ENCODE peak calls at places on chromosome 17, in seven cellular contexts. N is cardiac fibroblast, D is fibroblast of mammary gland, R is heart right ventricle, J is WERI-Rb-1, C is ovary, H is stomach. O is an unnamed sample.

GRCh38 chr17:43695968-43696865 is 34.5 kb upstream of the MEOX1 start:
- DNase-seq in D (no peak), R (peak), N (peak), J (no peak), H (no peak), C (no peak), O (no peak)

GRCh38 chr17:82107341-82107860 is 9.4 kb upstream of the FASN start:
- DNase-seq in J (peak), N (no peak), H (no peak), C (no peak), R (no peak), D (no peak), O (no peak)

GRCh38 chr17:980406-981291 is 1.1 kb upstream of the NXN start:
- DNase-seq in D (peak), H (peak), C (peak), J (peak), R (peak), N (peak), O (peak)

GRCh38 chr17:7308625-7309433 is 1.4 kb downstream of the EIF5A start:
- DNase-seq in J (peak), H (peak), N (peak), R (peak), D (peak), C (peak), O (peak)

GRCh38 chr17:6435968-6436367 is 1.0 kb upstream of the AIPL1 start:
- DNase-seq in C (peak), D (peak), H (peak), N (peak), R (peak), J (peak), O (peak)

GRCh38 chr17:48148029-48148759 is 40.6 kb downstream of the SNX11 start:
- DNase-seq in D (no peak), N (no peak), C (no peak), J (peak), R (no peak), H (no peak), O (no peak)

GRCh38 chr17:51035436-51035835 is 85.2 kb downstream of the SPAG9 start:
- DNase-seq in D (peak), J (no peak), N (peak), H (no peak), R (no peak), C (no peak), O (peak)

GRCh38 chr17:22517716-22518115 is 825.4 kb downstream of the KCNJ18 start:
- DNase-seq in D (no peak), R (no peak), N (no peak), C (no peak), J (no peak), H (no peak), O (no peak)

GRCh38 chr17:6523809-6524355 is 32.5 kb downstream of the PITPNM3 start:
- DNase-seq in D (no peak), H (no peak), N (no peak), C (no peak), R (no peak), J (no peak), O (no peak)

GRCh38 chr17:9115446-9116265 is 94.3 kb downstream of the NTN1 start:
- DNase-seq in N (peak), R (peak), H (peak), D (peak), C (peak), J (no peak), O (peak)

GRCh38 chr17:78316115-78316866 is 43.6 kb downstream of the SOCS3 start:
- DNase-seq in D (no peak), J (no peak), C (no peak), N (no peak), H (no peak), R (no peak), O (no peak)

GRCh38 chr17:68909066-68909465 is 46.1 kb downstream of the ABCA8 start:
- DNase-seq in R (peak), N (peak), D (peak), H (no peak), C (no peak), J (no peak), O (peak)

GRCh38 chr17:82924812-82925211 is 85.0 kb upstream of the ZNF750 start:
- DNase-seq in N (no peak), D (no peak), H (no peak), C (no peak), J (no peak), R (no peak), O (no peak)

GRCh38 chr17:78923660-78924453 is 1.3 kb downstream of the TIMP2 start:
- DNase-seq in N (no peak), H (peak), C (peak), R (peak), D (no peak), J (peak), O (no peak)

GRCh38 chr17:65355246-65355645 is 206.2 kb downstream of the AXIN2 start:
- DNase-seq in D (peak), J (no peak), C (no peak), N (no peak), R (no peak), H (no peak), O (no peak)

GRCh38 chr17:53543363-53543927 is 279.3 kb upstream of the KIF2B start:
- DNase-seq in C (no peak), J (no peak), R (no peak), H (no peak), D (no peak), N (no peak), O (no peak)

GRCh38 chr17:27559506-27559931 is 71.5 kb upstream of the LGALS9 start:
- DNase-seq in J (no peak), N (peak), C (peak), R (peak), D (peak), H (no peak), O (no peak)

GRCh38 chr17:79608729-79609039 is 2.2 kb downstream of the RBFOX3 start:
- DNase-seq in R (no peak), D (no peak), N (no peak), J (peak), H (no peak), C (no peak), O (no peak)

GRCh38 chr17:43645765-43646481 is 15.8 kb downstream of the MEOX1 start:
- DNase-seq in D (peak), J (no peak), R (peak), H (peak), N (peak), C (peak), O (no peak)

GRCh38 chr17:72422505-72423285 is 301.9 kb downstream of the SOX9 start:
- DNase-seq in J (no peak), C (no peak), D (peak), R (peak), N (peak), H (peak), O (peak)
- TF ChIP-seq CTCF in J (no peak), C (no peak), D (no peak), R (no peak), N (no peak), H (no peak), O (no peak)

DNA sequence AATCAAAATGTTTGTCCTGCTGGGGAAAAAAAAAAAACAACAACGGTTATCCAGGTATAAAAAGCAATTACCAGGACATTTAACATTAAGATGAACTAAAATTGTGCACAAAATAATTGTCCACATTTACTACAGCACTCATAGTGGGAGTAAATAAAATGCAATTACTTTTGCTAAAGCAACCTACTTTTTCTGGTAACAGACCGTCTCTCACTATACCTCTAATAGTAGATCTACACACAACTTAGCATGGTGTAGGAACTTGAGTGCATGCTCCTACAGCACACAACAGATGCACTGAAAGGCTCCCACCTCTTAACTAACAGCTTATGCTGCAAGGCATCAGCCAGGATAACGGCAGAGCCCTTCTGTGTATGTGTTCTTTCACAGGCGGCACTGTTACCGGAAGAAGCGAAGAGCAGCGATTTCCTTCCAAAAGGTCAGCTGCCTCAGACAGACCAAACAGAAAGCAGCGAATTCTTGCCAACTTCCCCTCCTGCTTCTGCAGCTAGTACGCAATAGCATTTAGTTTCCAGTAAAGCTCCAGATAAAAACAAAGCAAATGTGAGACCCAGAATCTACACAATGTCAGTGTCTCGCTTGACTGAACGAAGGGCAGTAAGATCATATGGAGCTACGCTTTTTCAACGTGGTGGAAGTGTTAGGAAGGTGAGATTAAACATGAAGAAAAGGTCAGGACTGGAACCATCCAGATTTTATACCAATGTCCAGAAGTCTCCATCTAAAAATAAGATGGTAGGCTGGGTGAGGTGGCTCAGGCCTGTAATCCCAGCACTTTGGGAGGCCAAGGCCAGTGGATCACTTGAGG is 27.6 kb downstream of the STAT5B start:
- DNase-seq in H (peak), D (peak), N (peak), R (peak), J (peak), C (peak), O (peak)
- H3K4me3 ChIP-seq in H (peak), D (peak), N (peak), R (peak), J (peak), C (no peak), O (no peak)

DNA sequence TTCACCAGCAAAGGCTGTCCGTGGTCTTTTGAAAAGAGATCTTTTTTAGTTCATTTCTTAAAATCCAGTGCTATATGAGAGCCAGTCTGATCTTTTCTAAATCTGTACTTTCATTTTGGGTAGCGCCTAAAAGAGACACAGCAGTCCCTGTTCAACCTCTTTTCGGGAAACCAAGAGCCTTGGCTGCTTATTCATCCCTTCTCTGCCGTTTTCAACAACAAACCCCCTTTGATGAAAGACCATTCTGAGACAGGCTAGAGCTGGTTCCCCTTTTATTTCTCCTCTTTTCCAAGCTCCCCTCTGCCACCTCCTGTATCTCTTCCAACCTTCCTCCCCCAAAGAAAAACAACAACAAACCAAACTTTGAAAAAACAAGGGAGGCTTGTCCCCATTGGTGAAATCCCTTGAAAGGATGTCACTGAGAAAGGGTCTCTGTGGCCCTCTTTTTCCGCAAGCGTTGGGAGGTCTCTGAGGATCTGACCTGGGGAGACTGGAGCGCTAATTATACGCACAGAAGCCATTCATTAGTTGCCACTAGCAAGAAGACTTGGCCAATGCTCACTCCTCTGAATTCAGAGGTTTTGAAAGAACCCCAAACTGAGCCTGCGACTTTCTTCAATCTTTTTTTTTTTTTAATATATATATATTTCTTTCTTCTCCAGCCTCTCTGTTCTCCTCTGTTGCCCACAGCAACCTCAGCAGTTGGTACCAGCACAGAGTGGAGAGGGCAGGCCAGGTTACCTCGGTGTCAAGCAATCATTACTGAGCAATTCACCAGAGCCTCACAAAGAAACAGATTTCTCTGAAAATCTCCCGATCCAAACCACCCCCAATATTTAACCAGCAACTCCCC is 101.4 kb downstream of the PITPNC1 start:
- DNase-seq in D (no peak), J (no peak), H (no peak), N (no peak), R (no peak), C (no peak), O (no peak)
- TF ChIP-seq CTCF in D (no peak), J (no peak), H (no peak), N (no peak), R (no peak), C (no peak), O (no peak)

DNA sequence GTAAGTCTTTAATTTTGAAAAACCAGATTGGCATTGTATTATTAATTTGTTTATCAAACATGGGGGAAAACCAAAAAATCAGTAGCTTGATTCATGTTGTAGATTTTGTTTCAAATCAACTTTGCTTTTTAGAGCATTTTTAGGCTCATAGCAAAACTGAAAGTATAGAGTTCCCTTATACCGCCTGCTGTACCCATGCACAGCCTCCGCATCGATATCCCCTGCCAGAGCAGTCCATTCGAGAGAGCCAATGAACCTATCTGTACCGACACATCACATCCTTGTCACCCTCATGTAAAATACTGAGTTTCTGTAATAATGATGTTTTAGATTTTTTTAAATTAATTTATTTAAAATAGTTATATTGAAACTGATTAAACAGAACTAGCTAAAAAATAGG is 16.2 kb upstream of the MRC2 start:
- DNase-seq in D (no peak), R (no peak), N (no peak), C (no peak), J (no peak), H (no peak), O (no peak)
- H3K4me3 ChIP-seq in D (no peak), R (no peak), N (no peak), C (no peak), J (no peak), H (no peak), O (no peak)

GRCh38 chr17:59643159-59643857 is 23.6 kb downstream of the CLTC start:
- DNase-seq in R (no peak), C (no peak), J (no peak), H (no peak), N (peak), D (peak), O (no peak)

GRCh38 chr17:59638553-59638952 is 18.9 kb downstream of the CLTC start:
- DNase-seq in N (no peak), H (no peak), R (no peak), D (no peak), J (no peak), C (no peak), O (no peak)

GRCh38 chr17:59642535-59642934 is 22.8 kb downstream of the CLTC start:
- DNase-seq in C (no peak), H (no peak), R (no peak), D (no peak), J (no peak), N (no peak), O (no peak)

GRCh38 chr17:59647288-59647687 is 27.6 kb downstream of the CLTC start:
- DNase-seq in D (no peak), R (no peak), H (no peak), C (no peak), J (no peak), N (no peak), O (no peak)

DNA sequence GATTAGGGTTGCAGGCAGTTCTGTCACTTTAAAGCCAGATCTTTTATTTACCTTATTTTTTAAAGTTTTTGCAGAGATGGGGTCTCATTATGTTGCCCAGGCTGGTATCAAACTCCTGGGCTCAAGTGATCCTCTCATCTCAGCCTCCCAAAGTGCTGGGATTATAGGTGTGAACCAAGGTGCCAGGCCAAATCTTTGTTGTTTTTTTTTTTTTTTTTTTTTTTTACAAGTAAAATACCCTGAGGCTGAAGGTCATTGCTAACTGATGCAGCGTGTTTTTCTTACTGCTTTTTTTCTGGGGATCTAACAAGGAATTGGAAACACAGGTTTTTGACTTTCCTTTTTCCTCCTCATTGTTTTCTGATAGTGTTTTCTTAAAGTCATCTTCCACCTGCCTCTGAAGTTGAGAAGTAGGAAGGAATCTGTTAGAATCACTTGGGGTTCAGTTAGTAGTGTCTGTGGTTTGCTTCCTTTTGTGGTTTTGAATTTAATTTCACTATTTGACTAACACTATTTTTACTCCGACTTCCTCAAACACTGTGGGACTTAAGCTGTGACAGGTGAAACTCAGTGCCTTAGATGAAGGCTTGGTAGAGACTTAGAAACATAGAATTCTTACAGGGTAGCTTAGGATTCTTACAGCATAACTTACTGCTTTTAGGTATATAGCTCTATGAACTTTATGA is 22.2 kb downstream of the CLTC start:
- DNase-seq in C (no peak), R (no peak), D (no peak), J (no peak), N (no peak), H (no peak), O (no peak)
- TF ChIP-seq CTCF in C (no peak), R (no peak), D (no peak), J (no peak), N (no peak), H (no peak), O (no peak)

GRCh38 chr17:40326832-40327199 is 17.8 kb downstream of the RARA start:
- DNase-seq in N (no peak), H (no peak), D (peak), R (peak), C (peak), J (no peak), O (no peak)

GRCh38 chr17:40327735-40328385 is 18.9 kb downstream of the RARA start:
- DNase-seq in H (no peak), D (no peak), R (peak), N (peak), J (no peak), C (peak), O (no peak)

GRCh38 chr17:40326014-40326831 is 17.2 kb downstream of the RARA start:
- DNase-seq in C (peak), R (peak), D (no peak), H (no peak), N (no peak), J (no peak), O (no peak)

GRCh38 chr17:40328386-40328766 is 19.4 kb downstream of the RARA start:
- DNase-seq in H (no peak), D (no peak), R (no peak), N (no peak), J (no peak), C (no peak), O (no peak)

GRCh38 chr17:40327244-40327666 is 18.3 kb downstream of the RARA start:
- DNase-seq in R (no peak), N (no peak), H (no peak), D (no peak), J (no peak), C (no peak), O (no peak)
- H3K4me3 ChIP-seq in R (no peak), N (no peak), H (no peak), D (no peak), J (no peak), C (no peak), O (no peak)

DNA sequence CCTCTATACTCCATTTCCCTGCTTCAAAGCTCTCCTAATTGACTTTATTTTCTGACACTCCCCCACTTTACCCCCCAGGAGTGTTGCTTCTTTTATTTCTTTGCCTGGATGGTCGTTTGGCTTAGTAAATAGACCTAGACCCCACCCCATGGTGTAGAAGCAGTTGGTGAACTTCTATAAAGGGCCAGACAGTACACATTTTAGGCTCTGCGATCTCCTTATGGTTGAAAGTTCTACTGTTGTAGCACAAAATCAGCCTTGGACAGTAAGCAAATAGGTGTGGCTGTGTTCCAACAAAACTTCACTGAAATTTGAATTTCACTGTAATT is 31.9 kb downstream of the ZNF287 start:
- DNase-seq in N (no peak), J (no peak), C (no peak), H (no peak), D (no peak), R (no peak), O (no peak)
- TF ChIP-seq CTCF in N (no peak), J (no peak), C (no peak), H (no peak), D (no peak), R (no peak), O (no peak)

GRCh38 chr17:35046245-35046644 is 17.3 kb downstream of the RFFL start:
- DNase-seq in C (no peak), J (no peak), R (no peak), D (no peak), H (no peak), N (no peak), O (no peak)
- H3K4me3 ChIP-seq in C (no peak), J (no peak), R (no peak), D (no peak), H (no peak), N (no peak), O (no peak)